ENCODE peak calls at places on chromosome 21, in four cellular contexts. K is heart left ventricle, C is K562, B is testis. I is an unnamed sample.

GRCh38 chr21:37136261-37136660 is 63.2 kb downstream of the TTC3 start:
- DNase-seq in C (no peak), B (no peak), K (no peak), I (no peak)

GRCh38 chr21:15552914-15553491 is 176.8 kb upstream of the USP25 start:
- DNase-seq in B (no peak), C (no peak), K (no peak), I (no peak)

GRCh38 chr21:14886001-14886400 is 178.8 kb downstream of the NRIP1 start:
- DNase-seq in K (no peak), C (no peak), B (no peak), I (no peak)

GRCh38 chr21:33396966-33397365 is 6.2 kb upstream of the IFNGR2 start:
- DNase-seq in C (no peak), B (no peak), K (peak; percentile 62), I (no peak)

GRCh38 chr21:21283810-21284209 is 285.6 kb downstream of the NCAM2 start:
- DNase-seq in B (no peak), C (no peak), K (no peak), I (no peak)

GRCh38 chr21:36926989-36927695 is 39.3 kb downstream of the HLCS start:
- DNase-seq in B (no peak), C (no peak), K (no peak), I (no peak)

GRCh38 chr21:29192999-29193563 is 62.6 kb downstream of the MAP3K7CL start:
- DNase-seq in C (no peak), K (no peak), B (peak; percentile 54), I (no peak)

GRCh38 chr21:46639489-46640386 is 4.3 kb downstream of the PRMT2 start:
- DNase-seq in B (no peak), C (no peak), K (no peak), I (no peak)

GRCh38 chr21:32735524-32735923 is 7.7 kb upstream of the SYNJ1 start:
- DNase-seq in C (no peak), B (no peak), K (no peak), I (no peak)

GRCh38 chr21:36841866-36842265 is 124.6 kb downstream of the HLCS start:
- DNase-seq in K (no peak), C (no peak), B (no peak), I (no peak)

GRCh38 chr21:25934771-25935224 is 200.0 kb downstream of the GABPA start:
- DNase-seq in B (no peak), C (no peak), K (peak; percentile 77), I (no peak)

GRCh38 chr21:32022141-32022540 is 149.3 kb downstream of the HUNK start:
- DNase-seq in C (no peak), K (no peak), B (no peak), I (no peak)

GRCh38 chr21:15894596-15894995 is 164.8 kb downstream of the USP25 start:
- DNase-seq in K (no peak), B (no peak), C (no peak), I (no peak)

GRCh38 chr21:46608672-46609111 is 3.8 kb upstream of the S100B start:
- DNase-seq in B (no peak), C (no peak), K (no peak), I (no peak)

GRCh38 chr21:16587141-16587570 is 857.4 kb downstream of the USP25 start:
- DNase-seq in C (no peak), B (peak; percentile 64), K (peak; percentile 32), I (peak; percentile 66)

GRCh38 chr21:40014394-40014793 is 147.2 kb downstream of the PCP4 start:
- DNase-seq in K (no peak), B (no peak), C (no peak), I (no peak)

GRCh38 chr21:25895565-25896205 is 160.9 kb downstream of the GABPA start:
- DNase-seq in B (no peak), C (peak; percentile 21), K (no peak), I (peak; percentile 43)

GRCh38 chr21:29233611-29234540 is 64.8 kb upstream of the BACH1 start:
- DNase-seq in C (no peak), B (no peak), K (no peak), I (no peak)

GRCh38 chr21:16794944-16795343 is 717.9 kb upstream of the CXADR start:
- DNase-seq in K (no peak), B (no peak), C (no peak), I (no peak)

GRCh38 chr21:32256873-32257620 is 21.8 kb downstream of the MIS18A start:
- DNase-seq in C (no peak), B (peak; percentile 83), K (peak; percentile 52), I (peak; percentile 31)

GRCh38 chr21:39535646-39536437 is 76.9 kb upstream of the B3GALT5 start:
- DNase-seq in K (no peak), B (no peak), C (no peak), I (no peak)

GRCh38 chr21:32412162-32412997 is at the start of gene EVA1C:
- DNase-seq in B (peak; percentile 60), C (no peak), K (peak; percentile 77), I (peak; percentile 86)

GRCh38 chr21:30714436-30714835 is 4.1 kb downstream of the KRTAP21-3 start:
- DNase-seq in C (no peak), B (no peak), K (no peak), I (no peak)
- TF ChIP-seq CTCF in C (no peak), B (no peak), K (no peak), I (peak; percentile 54)

GRCh38 chr21:42235593-42235992 is 16.7 kb downstream of the ABCG1 start:
- DNase-seq in C (no peak), K (no peak), B (peak; percentile 34), I (no peak)
- H3K4me1 ChIP-seq in C (peaks cover 17% of the 10 kb centered on the region), K (peaks cover 66% of the 10 kb centered on the region), B (peaks cover 39% of the 10 kb centered on the region), I (peaks cover 7% of the 10 kb centered on the region)

DNA sequence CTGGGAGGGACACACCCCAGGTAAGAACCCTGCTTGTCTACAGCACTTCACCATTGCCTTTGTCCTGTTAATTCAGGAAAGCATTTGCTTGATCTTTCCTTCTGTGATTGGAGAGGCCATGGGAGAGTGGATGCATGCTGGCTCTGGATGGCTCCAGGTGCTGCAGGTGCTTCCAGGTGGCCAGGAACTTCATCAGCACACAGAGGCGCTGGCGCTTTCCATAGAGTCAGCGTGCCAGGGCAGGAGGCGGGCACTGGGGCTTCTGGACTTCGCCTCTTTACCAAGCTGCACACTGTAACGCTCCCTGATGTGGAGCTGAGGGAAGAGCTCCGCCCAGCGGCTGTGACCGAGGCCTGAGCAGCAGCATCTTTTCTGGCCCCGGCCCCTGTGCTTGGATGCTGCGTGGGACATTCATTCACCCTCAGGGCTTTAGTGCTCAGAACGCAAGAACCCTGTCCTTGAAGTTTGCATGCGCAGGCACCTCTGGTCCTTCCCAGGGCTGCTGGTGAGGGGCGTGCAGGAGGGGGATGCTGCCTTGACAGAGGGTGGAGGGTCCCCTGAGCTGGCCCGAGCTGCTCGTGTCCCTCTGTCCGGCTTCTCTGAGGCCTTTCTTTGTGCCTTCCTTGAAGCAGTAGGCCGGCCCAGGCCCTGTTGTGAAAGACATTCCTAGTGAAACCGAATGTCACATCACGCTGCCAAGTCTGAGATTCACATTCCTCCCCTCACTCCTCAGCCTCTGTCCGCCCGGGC is 1.6 kb upstream of the MX2 start:
- DNase-seq in C (no peak), B (no peak), K (no peak), I (peak; percentile 75)
- TF ChIP-seq CTCF in C (peak; percentile 32), B (no peak), K (no peak), I (peak; percentile 59)

GRCh38 chr21:44333701-44334636 is 5.2 kb downstream of the CFAP410 start:
- DNase-seq in C (no peak), K (no peak), B (no peak), I (no peak)
- H3K4me1 ChIP-seq in C (peaks cover 63% of the 10 kb centered on the region), K (peaks cover 8% of the 10 kb centered on the region), B (peaks cover 16% of the 10 kb centered on the region), I (no peaks in the 10 kb centered on the region)

GRCh38 chr21:42358261-42358660 is 7.5 kb upstream of the TFF2 start:
- DNase-seq in B (no peak), C (no peak), K (no peak), I (no peak)

GRCh38 chr21:42361286-42361685 is 5.0 kb downstream of the TFF1 start:
- DNase-seq in C (no peak), K (no peak), B (no peak), I (no peak)

GRCh38 chr21:42358937-42359336 is 7.4 kb downstream of the TFF1 start:
- DNase-seq in B (peak; percentile 79), K (no peak), C (peak; percentile 73), I (no peak)

GRCh38 chr21:42362198-42362597 is 4.1 kb downstream of the TFF1 start:
- DNase-seq in B (no peak), C (no peak), K (no peak), I (no peak)

DNA sequence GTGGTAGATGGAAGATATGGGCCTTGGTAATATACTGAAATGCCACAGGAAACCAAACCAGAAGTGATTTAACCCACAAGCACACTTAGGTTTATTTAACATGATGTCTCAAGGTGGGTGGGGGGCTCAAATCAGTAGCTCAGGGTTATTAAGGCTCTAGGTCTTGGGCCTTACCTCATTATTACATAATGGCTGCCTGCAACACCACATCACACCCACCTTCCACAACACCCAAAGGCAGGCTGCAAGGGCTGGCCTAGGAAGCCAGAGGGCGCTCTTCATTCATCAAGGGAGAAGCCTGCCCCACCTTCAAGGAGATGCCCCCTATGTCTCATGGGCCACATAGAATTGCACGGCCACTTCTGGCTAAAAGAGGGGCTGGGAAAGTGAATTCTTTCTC is 6.0 kb downstream of the TFF1 start:
- DNase-seq in K (no peak), B (no peak), C (no peak), I (no peak)
- TF ChIP-seq CTCF in K (no peak), B (no peak), C (peak; percentile 77), I (peak; percentile 53)

DNA sequence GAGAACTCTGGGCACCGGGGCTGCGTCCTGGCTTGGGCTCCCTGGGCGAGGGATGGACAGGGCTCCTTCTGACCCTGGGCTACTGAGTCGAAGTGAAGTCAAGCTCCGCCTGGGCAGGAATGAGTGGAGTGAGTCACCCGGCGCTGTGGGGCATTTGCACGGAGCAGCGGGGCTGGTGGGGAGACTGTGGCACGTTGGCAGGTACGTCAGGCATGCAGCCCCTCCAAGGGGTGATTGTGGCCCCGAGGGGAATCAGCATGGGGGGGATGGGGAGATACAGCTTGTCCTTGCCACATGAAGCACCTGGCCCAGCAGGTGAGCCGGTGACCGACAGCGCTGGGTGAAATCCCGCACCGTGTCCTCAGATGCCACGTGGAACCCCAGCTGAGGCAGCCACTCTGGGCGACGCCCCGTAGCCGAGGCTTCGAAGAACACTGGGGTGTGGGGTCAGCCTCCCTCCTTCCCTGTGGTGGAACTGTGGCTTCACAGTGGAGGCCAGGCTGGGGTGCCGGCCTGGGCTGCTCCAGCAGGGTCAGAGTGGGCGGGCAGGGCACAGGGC is 62.3 kb downstream of the COL18A1 start:
- DNase-seq in K (no peak), C (no peak), B (no peak), I (no peak)
- H3K4me1 ChIP-seq in K (peaks cover 23% of the 10 kb centered on the region), C (peaks cover 57% of the 10 kb centered on the region), B (peaks cover 24% of the 10 kb centered on the region), I (peaks cover 9% of the 10 kb centered on the region)

DNA sequence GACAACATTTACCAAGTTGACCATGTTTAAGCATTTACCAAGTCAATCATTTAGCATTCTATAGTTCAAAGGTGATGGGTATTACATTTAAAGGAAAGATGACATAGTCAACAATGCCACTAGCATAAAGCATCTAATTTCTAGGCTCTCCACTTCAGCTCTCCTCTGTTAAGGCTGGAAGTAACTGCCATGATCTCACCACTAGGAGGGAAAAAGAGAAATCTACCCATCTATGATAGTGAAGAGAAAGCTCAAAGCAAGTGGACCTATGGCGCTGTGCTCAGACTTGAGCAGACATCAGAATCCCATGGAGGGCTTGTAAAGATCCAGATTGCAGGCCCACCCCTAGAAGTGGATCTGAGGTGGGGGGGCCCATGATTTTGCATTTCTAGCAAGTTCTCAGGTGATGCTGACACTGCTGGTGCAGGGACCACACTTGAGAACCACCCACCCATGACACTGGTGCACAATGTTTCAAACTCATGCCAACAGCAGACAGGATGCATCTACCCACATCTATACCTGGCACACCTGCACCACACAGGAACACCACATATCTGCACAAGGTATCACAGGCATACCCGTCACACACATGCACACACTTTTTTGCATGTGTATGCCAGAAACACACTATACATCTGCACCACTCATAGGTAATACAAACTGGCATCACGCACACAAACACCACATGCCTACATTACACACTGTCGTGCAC is 392.9 kb upstream of the RUNX1 start:
- DNase-seq in C (no peak), K (no peak), B (no peak), I (no peak)
- TF ChIP-seq CTCF in C (peak; percentile 11), K (no peak), B (no peak), I (peak; percentile 69)